ENCODE peak calls at places on chromosome 20, in five cellular contexts. One of them, this sample, is unnamed.

GRCh38 chr20:59428441-59429205 is 128.2 kb downstream of the EDN3 start:
- DNase-seq in fibroblast of the aortic adventitia: no peak
- DNase-seq in brain microvascular endothelial cell: no peak
- DNase-seq in PC-3: no peak
- DNase-seq in fibroblast of mammary gland: no peak
- DNase-seq in this sample: no peak

GRCh38 chr20:51532577-51533191 is 9.8 kb downstream of the NFATC2 start:
- DNase-seq in fibroblast of the aortic adventitia: peak; percentile 11
- DNase-seq in fibroblast of mammary gland: peak; percentile 6
- DNase-seq in PC-3: peak; percentile 66
- DNase-seq in brain microvascular endothelial cell: no peak
- DNase-seq in this sample: no peak

GRCh38 chr20:37389844-37390275 is 43.9 kb downstream of the SRC start:
- DNase-seq in brain microvascular endothelial cell: no peak
- DNase-seq in PC-3: no peak
- DNase-seq in fibroblast of mammary gland: no peak
- DNase-seq in fibroblast of the aortic adventitia: no peak
- DNase-seq in this sample: no peak

GRCh38 chr20:37329481-37330165 is 16.3 kb upstream of the SRC start:
- DNase-seq in PC-3: no peak
- DNase-seq in brain microvascular endothelial cell: no peak
- DNase-seq in fibroblast of mammary gland: no peak
- DNase-seq in fibroblast of the aortic adventitia: no peak
- DNase-seq in this sample: no peak

GRCh38 chr20:25309395-25310267 is 61.7 kb downstream of the PYGB start:
- DNase-seq in brain microvascular endothelial cell: peak; percentile 87
- DNase-seq in fibroblast of mammary gland: peak; percentile 97
- DNase-seq in PC-3: peak; percentile 88
- DNase-seq in fibroblast of the aortic adventitia: peak; percentile 74
- DNase-seq in this sample: no peak

GRCh38 chr20:60478533-60478932 is 520.3 kb downstream of the CDH26 start:
- DNase-seq in brain microvascular endothelial cell: no peak
- DNase-seq in PC-3: no peak
- DNase-seq in fibroblast of mammary gland: no peak
- DNase-seq in fibroblast of the aortic adventitia: no peak
- DNase-seq in this sample: no peak

GRCh38 chr20:4449977-4450715 is 271.6 kb upstream of the PRND start:
- DNase-seq in brain microvascular endothelial cell: peak; percentile 65
- DNase-seq in fibroblast of the aortic adventitia: peak; percentile 34
- DNase-seq in fibroblast of mammary gland: peak; percentile 30
- DNase-seq in PC-3: peak; percentile 58
- DNase-seq in this sample: no peak

GRCh38 chr20:19593762-19594161 is 164.3 kb upstream of the RIN2 start:
- DNase-seq in fibroblast of mammary gland: no peak
- DNase-seq in fibroblast of the aortic adventitia: no peak
- DNase-seq in brain microvascular endothelial cell: no peak
- DNase-seq in PC-3: no peak
- DNase-seq in this sample: no peak

GRCh38 chr20:25372584-25373336 is 17.9 kb downstream of the ABHD12 start:
- DNase-seq in PC-3: peak; percentile 95
- DNase-seq in fibroblast of mammary gland: peak; percentile 98
- DNase-seq in brain microvascular endothelial cell: peak; percentile 95
- DNase-seq in fibroblast of the aortic adventitia: peak; percentile 80
- DNase-seq in this sample: no peak

GRCh38 chr20:20130399-20130798 is 78.1 kb downstream of the CFAP61 start:
- DNase-seq in fibroblast of mammary gland: peak; percentile 5
- DNase-seq in brain microvascular endothelial cell: peak; percentile 3
- DNase-seq in PC-3: peak; percentile 71
- DNase-seq in fibroblast of the aortic adventitia: peak; percentile 4
- DNase-seq in this sample: no peak

GRCh38 chr20:62787329-62787728 is 8.9 kb upstream of the MRGBP start:
- DNase-seq in brain microvascular endothelial cell: no peak
- DNase-seq in PC-3: no peak
- DNase-seq in fibroblast of mammary gland: no peak
- DNase-seq in fibroblast of the aortic adventitia: no peak
- DNase-seq in this sample: no peak

GRCh38 chr20:36349384-36350170 is 43.4 kb downstream of the DLGAP4 start:
- DNase-seq in brain microvascular endothelial cell: no peak
- DNase-seq in fibroblast of the aortic adventitia: no peak
- DNase-seq in fibroblast of mammary gland: no peak
- DNase-seq in PC-3: peak; percentile 86
- DNase-seq in this sample: no peak

GRCh38 chr20:53244711-53245110 is 272.6 kb downstream of the TSHZ2 start:
- DNase-seq in fibroblast of mammary gland: no peak
- DNase-seq in PC-3: no peak
- DNase-seq in fibroblast of the aortic adventitia: no peak
- DNase-seq in brain microvascular endothelial cell: no peak
- DNase-seq in this sample: no peak

GRCh38 chr20:53623454-53624206 is 30.0 kb upstream of the ZNF217 start:
- DNase-seq in fibroblast of the aortic adventitia: peak; percentile 78
- DNase-seq in PC-3: peak; percentile 89
- DNase-seq in fibroblast of mammary gland: peak; percentile 85
- DNase-seq in brain microvascular endothelial cell: peak; percentile 73
- DNase-seq in this sample: peak; percentile 43

GRCh38 chr20:44746367-44747165 is 901 bp downstream of the KCNK15 start:
- DNase-seq in PC-3: no peak
- DNase-seq in brain microvascular endothelial cell: no peak
- DNase-seq in fibroblast of the aortic adventitia: no peak
- DNase-seq in fibroblast of mammary gland: no peak
- DNase-seq in this sample: no peak

GRCh38 chr20:44747166-44748004 is 1.7 kb downstream of the KCNK15 start:
- DNase-seq in fibroblast of mammary gland: peak; percentile 71
- DNase-seq in PC-3: peak; percentile 97
- DNase-seq in fibroblast of the aortic adventitia: peak; percentile 86
- DNase-seq in brain microvascular endothelial cell: peak; percentile 73
- DNase-seq in this sample: peak; percentile 80

GRCh38 chr20:44752099-44752931 is 6.7 kb downstream of the KCNK15 start:
- DNase-seq in brain microvascular endothelial cell: no peak
- DNase-seq in fibroblast of the aortic adventitia: no peak
- DNase-seq in PC-3: no peak
- DNase-seq in fibroblast of mammary gland: no peak
- DNase-seq in this sample: no peak

GRCh38 chr20:44748005-44748370 is 2.3 kb downstream of the KCNK15 start:
- DNase-seq in PC-3: peak; percentile 14
- DNase-seq in brain microvascular endothelial cell: no peak
- DNase-seq in fibroblast of mammary gland: peak; percentile 34
- DNase-seq in fibroblast of the aortic adventitia: peak; percentile 37
- DNase-seq in this sample: no peak

GRCh38 chr20:44750081-44750805 is 4.6 kb downstream of the KCNK15 start:
- DNase-seq in fibroblast of mammary gland: no peak
- DNase-seq in PC-3: no peak
- DNase-seq in fibroblast of the aortic adventitia: no peak
- DNase-seq in brain microvascular endothelial cell: no peak
- DNase-seq in this sample: no peak
- TF ChIP-seq CTCF in fibroblast of mammary gland: no peak
- TF ChIP-seq CTCF in PC-3: peak; percentile 25
- TF ChIP-seq CTCF in fibroblast of the aortic adventitia: no peak
- TF ChIP-seq CTCF in brain microvascular endothelial cell: no peak
- TF ChIP-seq CTCF in this sample: no peak

DNA sequence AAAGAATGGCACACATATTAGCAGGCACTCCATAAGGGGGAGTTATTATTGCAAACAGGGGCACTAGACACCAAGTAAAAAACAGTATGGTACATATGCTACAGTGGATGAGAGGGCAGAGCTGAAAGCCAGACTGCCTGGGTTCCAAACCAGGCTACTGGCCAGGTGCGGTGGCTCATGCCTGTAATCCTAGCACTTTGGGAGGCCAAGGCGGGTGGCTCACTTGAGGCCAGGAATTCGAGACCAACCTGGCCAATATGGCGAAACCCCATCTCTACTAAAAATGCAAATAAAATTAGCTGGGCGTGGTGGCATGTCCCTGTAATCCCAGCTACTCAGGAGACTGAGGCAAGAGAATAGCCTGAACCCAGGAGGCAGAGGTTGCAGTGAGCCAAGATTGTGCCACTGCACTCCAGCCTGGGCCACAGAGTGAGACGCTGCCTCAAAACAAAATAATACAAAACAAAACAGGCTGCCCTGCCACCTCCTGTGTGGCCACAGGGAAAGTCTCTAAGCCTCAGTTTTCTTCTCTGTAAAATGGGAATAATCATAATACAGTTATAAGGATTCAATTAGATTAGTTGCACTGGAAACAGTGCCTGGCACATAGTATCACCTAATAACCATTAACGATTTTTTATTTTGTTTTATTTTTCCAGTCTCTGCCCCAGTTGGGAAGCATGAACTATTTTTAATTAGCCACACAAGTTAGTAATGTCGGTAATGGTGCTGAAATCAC is 7.5 kb upstream of the TTPAL start:
- DNase-seq in brain microvascular endothelial cell: no peak
- DNase-seq in PC-3: no peak
- DNase-seq in fibroblast of the aortic adventitia: no peak
- DNase-seq in fibroblast of mammary gland: no peak
- DNase-seq in this sample: no peak
- TF ChIP-seq CTCF in brain microvascular endothelial cell: no peak
- TF ChIP-seq CTCF in PC-3: no peak
- TF ChIP-seq CTCF in fibroblast of the aortic adventitia: no peak
- TF ChIP-seq CTCF in fibroblast of mammary gland: no peak
- TF ChIP-seq CTCF in this sample: no peak

GRCh38 chr20:54714817-54715216 is 239.4 kb downstream of the DOK5 start:
- DNase-seq in PC-3: no peak
- DNase-seq in fibroblast of mammary gland: no peak
- DNase-seq in brain microvascular endothelial cell: no peak
- DNase-seq in fibroblast of the aortic adventitia: no peak
- DNase-seq in this sample: no peak

GRCh38 chr20:54713727-54714126 is 238.3 kb downstream of the DOK5 start:
- DNase-seq in PC-3: no peak
- DNase-seq in fibroblast of mammary gland: no peak
- DNase-seq in brain microvascular endothelial cell: no peak
- DNase-seq in fibroblast of the aortic adventitia: no peak
- DNase-seq in this sample: no peak

GRCh38 chr20:54706581-54706980 is 231.2 kb downstream of the DOK5 start:
- DNase-seq in PC-3: no peak
- DNase-seq in brain microvascular endothelial cell: no peak
- DNase-seq in fibroblast of the aortic adventitia: no peak
- DNase-seq in fibroblast of mammary gland: no peak
- DNase-seq in this sample: no peak

GRCh38 chr20:54708229-54708628 is 232.8 kb downstream of the DOK5 start:
- DNase-seq in fibroblast of the aortic adventitia: no peak
- DNase-seq in fibroblast of mammary gland: no peak
- DNase-seq in PC-3: no peak
- DNase-seq in brain microvascular endothelial cell: no peak
- DNase-seq in this sample: no peak

DNA sequence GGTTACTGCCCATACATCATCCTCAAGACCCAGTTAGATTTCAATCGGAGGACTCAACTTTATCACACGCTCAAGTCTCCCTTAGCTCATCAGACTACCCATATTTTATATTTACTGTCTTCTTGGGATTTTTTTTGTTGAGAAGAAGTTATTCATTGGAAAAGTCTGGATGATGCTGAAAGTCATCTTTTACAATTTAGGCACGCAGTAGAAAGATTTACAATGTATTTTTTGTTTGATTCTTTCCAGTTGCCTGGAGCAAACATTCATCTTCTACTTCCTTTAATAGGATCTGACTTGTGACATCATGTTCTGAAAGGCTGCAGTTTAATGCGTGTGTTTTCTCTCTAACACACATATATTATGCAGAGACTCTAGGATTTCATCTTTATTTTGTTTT is 235.7 kb downstream of the DOK5 start:
- DNase-seq in brain microvascular endothelial cell: no peak
- DNase-seq in fibroblast of mammary gland: no peak
- DNase-seq in PC-3: no peak
- DNase-seq in fibroblast of the aortic adventitia: no peak
- DNase-seq in this sample: no peak
- TF ChIP-seq CTCF in brain microvascular endothelial cell: no peak
- TF ChIP-seq CTCF in fibroblast of mammary gland: no peak
- TF ChIP-seq CTCF in PC-3: no peak
- TF ChIP-seq CTCF in fibroblast of the aortic adventitia: no peak
- TF ChIP-seq CTCF in this sample: no peak

GRCh38 chr20:650954-651353 is 2.0 kb downstream of the SRXN1 start:
- DNase-seq in PC-3: no peak
- DNase-seq in brain microvascular endothelial cell: peak; percentile 12
- DNase-seq in fibroblast of the aortic adventitia: peak; percentile 42
- DNase-seq in fibroblast of mammary gland: peak; percentile 52
- DNase-seq in this sample: no peak
- TF ChIP-seq CTCF in PC-3: peak; percentile 24
- TF ChIP-seq CTCF in brain microvascular endothelial cell: peak; percentile 47
- TF ChIP-seq CTCF in fibroblast of the aortic adventitia: peak; percentile 42
- TF ChIP-seq CTCF in fibroblast of mammary gland: peak; percentile 37
- TF ChIP-seq CTCF in this sample: no peak

GRCh38 chr20:15703171-15703911 is 869.9 kb downstream of the KIF16B start:
- DNase-seq in fibroblast of mammary gland: peak; percentile 76
- DNase-seq in brain microvascular endothelial cell: peak; percentile 89
- DNase-seq in PC-3: peak; percentile 99
- DNase-seq in fibroblast of the aortic adventitia: peak; percentile 2
- DNase-seq in this sample: no peak

GRCh38 chr20:15706719-15707118 is 866.5 kb downstream of the KIF16B start:
- DNase-seq in brain microvascular endothelial cell: peak; percentile 43
- DNase-seq in PC-3: peak; percentile 33
- DNase-seq in fibroblast of mammary gland: peak; percentile 11
- DNase-seq in fibroblast of the aortic adventitia: no peak
- DNase-seq in this sample: no peak

GRCh38 chr20:15702161-15702560 is 871.1 kb downstream of the KIF16B start:
- DNase-seq in PC-3: no peak
- DNase-seq in fibroblast of the aortic adventitia: no peak
- DNase-seq in fibroblast of mammary gland: peak; percentile 50
- DNase-seq in brain microvascular endothelial cell: peak; percentile 51
- DNase-seq in this sample: no peak

GRCh38 chr20:15708984-15709598 is 864.2 kb downstream of the KIF16B start:
- DNase-seq in PC-3: peak; percentile 67
- DNase-seq in brain microvascular endothelial cell: no peak
- DNase-seq in fibroblast of the aortic adventitia: no peak
- DNase-seq in fibroblast of mammary gland: peak; percentile 21
- DNase-seq in this sample: peak; percentile 47

GRCh38 chr20:15705975-15706374 is 867.3 kb downstream of the KIF16B start:
- DNase-seq in fibroblast of mammary gland: no peak
- DNase-seq in fibroblast of the aortic adventitia: no peak
- DNase-seq in brain microvascular endothelial cell: no peak
- DNase-seq in PC-3: no peak
- DNase-seq in this sample: no peak
- TF ChIP-seq CTCF in fibroblast of mammary gland: no peak
- TF ChIP-seq CTCF in fibroblast of the aortic adventitia: no peak
- TF ChIP-seq CTCF in brain microvascular endothelial cell: no peak
- TF ChIP-seq CTCF in PC-3: no peak
- TF ChIP-seq CTCF in this sample: no peak